ENCODE peak calls at places on chromosome 14, in ten cellular contexts. P is kidney epithelial cell; L is upper lobe of left lung; W is ovary; O is bronchial epithelial cell; F is neural crest cell; Z is CD8-positive, alpha-beta T cell; G is A549; V is AG10803; J is CD14-positive monocyte. N is an unnamed sample.

GRCh38 chr14:78978896-78979295 is 808.7 kb downstream of the NRXN3 start:
- DNase-seq in P (no peak), L (no peak), W (no peak), O (no peak), F (no peak), Z (no peak), G (no peak), V (no peak), J (no peak), N (no peak)

GRCh38 chr14:91390165-91390778 is 27.3 kb downstream of the CCDC88C start:
- DNase-seq in P (no peak), L (no peak), W (no peak), O (no peak), F (no peak), Z (peak), G (no peak), V (no peak), J (no peak), N (no peak)

GRCh38 chr14:37253905-37254304 is 56.2 kb downstream of the MIPOL1 start:
- DNase-seq in P (no peak), L (no peak), W (peak), O (peak), F (no peak), Z (no peak), G (no peak), V (peak), J (no peak), N (no peak)

GRCh38 chr14:50762001-50762930 is 68.7 kb downstream of the NIN start:
- DNase-seq in P (no peak), L (no peak), W (no peak), O (peak), F (no peak), Z (no peak), G (no peak), V (peak), J (no peak), N (no peak)

GRCh38 chr14:94907626-94908261 is 137.8 kb upstream of the GSC start:
- DNase-seq in P (no peak), L (peak), W (peak), O (no peak), F (no peak), Z (no peak), G (no peak), V (no peak), J (no peak), N (no peak)

GRCh38 chr14:77014004-77014604 is 14.4 kb downstream of the IRF2BPL start:
- DNase-seq in P (no peak), L (no peak), W (peak), O (no peak), F (no peak), Z (no peak), G (no peak), V (peak), J (no peak), N (no peak)

GRCh38 chr14:72643317-72643801 is 250.5 kb downstream of the DPF3 start:
- DNase-seq in P (peak), L (no peak), W (no peak), O (peak), F (no peak), Z (no peak), G (peak), V (peak), J (no peak), N (no peak)

GRCh38 chr14:24171422-24172260 is at the start of gene REC8:
- DNase-seq in P (peak), L (peak), W (peak), O (peak), F (peak), Z (peak), G (no peak), V (no peak), J (peak), N (peak)

GRCh38 chr14:93085916-93086315 is 29.8 kb downstream of the ITPK1 start:
- DNase-seq in P (peak), L (no peak), W (no peak), O (peak), F (no peak), Z (no peak), G (peak), V (no peak), J (no peak), N (no peak)

GRCh38 chr14:35213143-35213788 is 78.9 kb upstream of the PSMA6 start:
- DNase-seq in P (no peak), L (no peak), W (peak), O (peak), F (no peak), Z (no peak), G (no peak), V (no peak), J (no peak), N (no peak)

GRCh38 chr14:88476375-88476774 is 78.4 kb downstream of the PTPN21 start:
- DNase-seq in P (no peak), L (no peak), W (no peak), O (no peak), F (no peak), Z (no peak), G (no peak), V (no peak), J (no peak), N (no peak)

GRCh38 chr14:70879448-70879847 is 27.8 kb upstream of the PCNX1 start:
- DNase-seq in P (no peak), L (no peak), W (no peak), O (no peak), F (no peak), Z (no peak), G (no peak), V (no peak), J (no peak), N (no peak)

GRCh38 chr14:50222061-50222613 is 9.2 kb downstream of the SOS2 start:
- DNase-seq in P (no peak), L (no peak), W (no peak), O (no peak), F (no peak), Z (no peak), G (no peak), V (peak), J (no peak), N (no peak)

GRCh38 chr14:29352681-29353080 is 575.0 kb downstream of the PRKD1 start:
- DNase-seq in P (no peak), L (no peak), W (no peak), O (no peak), F (no peak), Z (no peak), G (no peak), V (peak), J (no peak), N (no peak)

GRCh38 chr14:61328629-61329262 is 7.4 kb downstream of the PRKCH start:
- DNase-seq in P (no peak), L (no peak), W (no peak), O (no peak), F (no peak), Z (no peak), G (no peak), V (no peak), J (no peak), N (no peak)

GRCh38 chr14:101024686-101025085 is 121.2 kb upstream of the RTL1 start:
- DNase-seq in P (no peak), L (no peak), W (no peak), O (no peak), F (no peak), Z (no peak), G (no peak), V (no peak), J (peak), N (no peak)

GRCh38 chr14:102993523-102993922 is 63.8 kb downstream of the CDC42BPB start:
- DNase-seq in P (peak), L (no peak), W (no peak), O (peak), F (no peak), Z (no peak), G (peak), V (peak), J (no peak), N (no peak)

GRCh38 chr14:56170028-56170427 is 51.8 kb downstream of the PELI2 start:
- DNase-seq in P (no peak), L (no peak), W (no peak), O (no peak), F (no peak), Z (no peak), G (no peak), V (peak), J (no peak), N (no peak)

GRCh38 chr14:103702497-103703432 is 12.5 kb downstream of the XRCC3 start:
- DNase-seq in P (no peak), L (peak), W (no peak), O (no peak), F (no peak), Z (no peak), G (no peak), V (no peak), J (no peak), N (no peak)

GRCh38 chr14:68471029-68471963 is 321.6 kb downstream of the ZFP36L1 start:
- DNase-seq in P (no peak), L (no peak), W (no peak), O (no peak), F (peak), Z (no peak), G (no peak), V (no peak), J (no peak), N (peak)

GRCh38 chr14:20680843-20681347 is 3.5 kb upstream of the RNASE4 start:
- DNase-seq in P (no peak), L (no peak), W (no peak), O (no peak), F (no peak), Z (no peak), G (no peak), V (no peak), J (no peak), N (no peak)

GRCh38 chr14:74875204-74875603 is 741 bp downstream of the PROX2 start:
- DNase-seq in P (no peak), L (no peak), W (no peak), O (no peak), F (no peak), Z (no peak), G (no peak), V (no peak), J (no peak), N (no peak)

GRCh38 chr14:43438056-43438455 is 1069.0 kb downstream of the FSCB start:
- DNase-seq in P (no peak), L (no peak), W (no peak), O (no peak), F (no peak), Z (no peak), G (no peak), V (no peak), J (no peak), N (no peak)

GRCh38 chr14:91405241-91405721 is 12.3 kb downstream of the CCDC88C start:
- DNase-seq in P (no peak), L (no peak), W (no peak), O (no peak), F (no peak), Z (peak), G (no peak), V (no peak), J (no peak), N (no peak)

GRCh38 chr14:94392510-94392935 is 4.1 kb upstream of the SERPINA1 start:
- DNase-seq in P (no peak), L (no peak), W (no peak), O (peak), F (no peak), Z (no peak), G (no peak), V (peak), J (peak), N (no peak)

GRCh38 chr14:75711134-75711795 is 50.2 kb downstream of the TTLL5 start:
- DNase-seq in P (no peak), L (no peak), W (no peak), O (peak), F (peak), Z (peak), G (peak), V (peak), J (no peak), N (no peak)

GRCh38 chr14:51023964-51024363 is 70.9 kb downstream of the TRIM9 start:
- DNase-seq in P (no peak), L (no peak), W (no peak), O (no peak), F (no peak), Z (no peak), G (no peak), V (peak), J (no peak), N (no peak)

GRCh38 chr14:82420874-82421273 is 887.2 kb upstream of the SEL1L start:
- DNase-seq in P (no peak), L (no peak), W (no peak), O (no peak), F (no peak), Z (no peak), G (no peak), V (no peak), J (no peak), N (no peak)

GRCh38 chr14:29805415-29806123 is 122.1 kb downstream of the PRKD1 start:
- DNase-seq in P (peak), L (no peak), W (peak), O (peak), F (no peak), Z (no peak), G (peak), V (peak), J (no peak), N (no peak)

GRCh38 chr14:31371651-31372050 is 48.7 kb downstream of the HEATR5A start:
- DNase-seq in P (no peak), L (no peak), W (no peak), O (no peak), F (no peak), Z (no peak), G (no peak), V (no peak), J (no peak), N (no peak)

GRCh38 chr14:102991376-102991775 is 66.0 kb downstream of the CDC42BPB start:
- DNase-seq in P (no peak), L (no peak), W (no peak), O (no peak), F (no peak), Z (no peak), G (no peak), V (no peak), J (no peak), N (no peak)

GRCh38 chr14:43687866-43688265 is 819.2 kb downstream of the FSCB start:
- DNase-seq in P (peak), L (no peak), W (no peak), O (peak), F (no peak), Z (no peak), G (peak), V (peak), J (no peak), N (no peak)

GRCh38 chr14:95313707-95314106 is 6.0 kb downstream of the CLMN start:
- DNase-seq in P (no peak), L (no peak), W (no peak), O (peak), F (no peak), Z (no peak), G (peak), V (peak), J (peak), N (no peak)

GRCh38 chr14:30874120-30874998 is at the start of gene COCH:
- DNase-seq in P (no peak), L (peak), W (peak), O (no peak), F (peak), Z (peak), G (peak), V (no peak), J (no peak), N (peak)

GRCh38 chr14:84493779-84494178 is 1036.2 kb upstream of the FLRT2 start:
- DNase-seq in P (no peak), L (no peak), W (no peak), O (no peak), F (no peak), Z (no peak), G (no peak), V (no peak), J (no peak), N (no peak)

GRCh38 chr14:27366596-27366995 is 768.8 kb upstream of the NOVA1 start:
- DNase-seq in P (no peak), L (no peak), W (no peak), O (no peak), F (no peak), Z (no peak), G (no peak), V (no peak), J (no peak), N (no peak)
- TF ChIP-seq CTCF in P (no peak), L (no peak), W (no peak), O (no peak), F (no peak), Z (no peak), G (no peak), V (no peak), J (no peak), N (no peak)

GRCh38 chr14:52119030-52119429 is 50.2 kb upstream of the NID2 start:
- DNase-seq in P (no peak), L (no peak), W (no peak), O (no peak), F (no peak), Z (no peak), G (no peak), V (no peak), J (no peak), N (no peak)

GRCh38 chr14:52124791-52125661 is 56.2 kb upstream of the NID2 start:
- DNase-seq in P (no peak), L (no peak), W (no peak), O (peak), F (no peak), Z (no peak), G (peak), V (peak), J (no peak), N (no peak)

GRCh38 chr14:52125885-52126284 is 57.0 kb upstream of the NID2 start:
- DNase-seq in P (no peak), L (no peak), W (no peak), O (no peak), F (no peak), Z (no peak), G (no peak), V (no peak), J (no peak), N (no peak)

GRCh38 chr14:52117433-52117832 is 48.6 kb upstream of the NID2 start:
- DNase-seq in P (no peak), L (peak), W (no peak), O (no peak), F (no peak), Z (no peak), G (no peak), V (peak), J (no peak), N (no peak)

GRCh38 chr14:52121441-52121840 is 52.6 kb upstream of the NID2 start:
- DNase-seq in P (no peak), L (no peak), W (no peak), O (no peak), F (no peak), Z (no peak), G (no peak), V (no peak), J (no peak), N (no peak)
- TF ChIP-seq CTCF in P (no peak), L (no peak), W (no peak), O (no peak), F (no peak), Z (no peak), G (no peak), V (no peak), J (no peak), N (no peak)

GRCh38 chr14:21940887-21941855 is 267.6 kb upstream of the OR4E1 start:
- DNase-seq in P (no peak), L (peak), W (no peak), O (peak), F (peak), Z (peak), G (peak), V (no peak), J (no peak), N (no peak)
- TF ChIP-seq CTCF in P (peak), L (no peak), W (no peak), O (peak), F (peak), Z (peak), G (no peak), V (peak), J (peak), N (no peak)

GRCh38 chr14:98014851-98015615 is 1217.9 kb downstream of the VRK1 start:
- DNase-seq in P (no peak), L (no peak), W (no peak), O (peak), F (no peak), Z (no peak), G (no peak), V (no peak), J (no peak), N (no peak)

GRCh38 chr14:98010791-98011190 is 1213.6 kb downstream of the VRK1 start:
- DNase-seq in P (no peak), L (no peak), W (no peak), O (no peak), F (no peak), Z (no peak), G (no peak), V (no peak), J (no peak), N (no peak)

GRCh38 chr14:98018626-98019025 is 1221.4 kb downstream of the VRK1 start:
- DNase-seq in P (no peak), L (no peak), W (no peak), O (no peak), F (no peak), Z (peak), G (no peak), V (no peak), J (no peak), N (no peak)

DNA sequence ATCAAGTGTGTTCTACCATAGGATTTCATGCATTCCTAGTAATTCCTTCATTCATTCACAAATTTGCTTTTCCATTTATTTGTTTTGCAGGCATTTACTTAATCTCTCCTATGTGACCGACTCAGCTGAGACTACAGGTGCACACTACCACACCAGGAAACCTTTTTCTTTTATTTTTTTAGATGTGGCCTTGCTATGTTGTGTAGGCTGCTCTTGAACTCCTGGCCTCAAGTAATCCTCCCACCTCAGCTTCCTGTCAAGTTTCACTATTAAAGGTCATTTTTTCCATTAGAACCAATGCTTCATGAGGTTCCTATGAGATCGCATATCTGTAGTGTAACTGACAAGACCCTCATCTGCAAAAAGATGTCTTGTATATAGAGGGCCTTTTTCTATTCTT is 1218.7 kb downstream of the VRK1 start:
- DNase-seq in P (no peak), L (no peak), W (no peak), O (no peak), F (no peak), Z (no peak), G (no peak), V (no peak), J (no peak), N (no peak)
- TF ChIP-seq CTCF in P (no peak), L (no peak), W (no peak), O (no peak), F (no peak), Z (no peak), G (no peak), V (no peak), J (no peak), N (no peak)

GRCh38 chr14:54565236-54566151 is 1.4 kb upstream of the SAMD4A start:
- DNase-seq in P (no peak), L (peak), W (peak), O (peak), F (peak), Z (peak), G (peak), V (peak), J (peak), N (peak)
- TF ChIP-seq CTCF in P (peak), L (peak), W (no peak), O (no peak), F (peak), Z (no peak), G (no peak), V (peak), J (no peak), N (no peak)

DNA sequence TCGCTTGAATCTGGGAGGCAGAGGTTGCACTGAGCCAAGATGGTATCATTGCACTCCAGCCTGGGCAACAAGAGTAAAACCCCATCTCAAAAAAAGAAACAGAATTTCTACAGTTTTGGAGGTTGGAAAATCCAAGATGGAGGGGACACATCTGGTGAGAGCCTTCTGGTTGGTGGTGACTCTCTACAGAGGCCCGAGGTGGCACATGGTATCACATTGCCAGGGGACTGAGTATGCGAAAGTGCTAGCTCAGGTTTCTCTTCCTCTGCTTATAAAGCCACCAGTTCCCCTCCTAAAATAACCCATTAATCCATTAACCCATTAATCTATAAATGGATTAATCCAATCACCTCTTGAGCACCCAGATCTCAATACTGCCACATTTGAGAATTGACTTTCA is 70.8 kb upstream of the DACT1 start:
- DNase-seq in P (no peak), L (no peak), W (no peak), O (no peak), F (no peak), Z (no peak), G (no peak), V (no peak), J (no peak), N (no peak)
- TF ChIP-seq CTCF in P (no peak), L (no peak), W (no peak), O (no peak), F (no peak), Z (no peak), G (no peak), V (no peak), J (no peak), N (no peak)

N was measured in activated B cell treated with CpG ODN at 0.5 μM for 24 hours.